ENCODE peak calls at places on chromosome 1, in six cellular contexts. N is OCI-LY7, G is GM23248, A is adipocyte, W is MM.1S, I is brain microvascular endothelial cell. T is an unnamed sample.
A peak's percentile ranks its signal among the peaks of the same experiment; 100 is the strongest.

GRCh38 chr1:96660503-96660902 is 61.1 kb upstream of the PTBP2 start:
- DNase-seq in N (no peak), G (peak; percentile 68), A (peak; percentile 77), W (no peak), I (peak; percentile 63), T (no peak)

GRCh38 chr1:56774067-56774609 is 45.1 kb downstream of the FYB2 start:
- DNase-seq in N (no peak), G (no peak), A (no peak), W (no peak), I (no peak), T (no peak)

GRCh38 chr1:73359001-73359400 is 839.0 kb downstream of the LRRIQ3 start:
- DNase-seq in N (no peak), G (no peak), A (no peak), W (no peak), I (no peak), T (no peak)

GRCh38 chr1:115811140-115811828 is 29.6 kb downstream of the NHLH2 start:
- DNase-seq in N (no peak), G (no peak), A (no peak), W (no peak), I (no peak), T (no peak)

GRCh38 chr1:67557731-67558448 is 127.1 kb upstream of the GADD45A start:
- DNase-seq in N (no peak), G (no peak), A (no peak), W (no peak), I (no peak), T (no peak)

GRCh38 chr1:39981957-39982356 is 27.0 kb downstream of the MFSD2A start:
- DNase-seq in N (no peak), G (peak; percentile 94), A (peak; percentile 68), W (no peak), I (peak; percentile 86), T (peak; percentile 87)

GRCh38 chr1:205472737-205473565 is 17.1 kb upstream of the BLACAT1 start:
- DNase-seq in N (no peak), G (no peak), A (no peak), W (no peak), I (no peak), T (no peak)

GRCh38 chr1:229900220-229900619 is 166.8 kb upstream of the GALNT2 start:
- DNase-seq in N (peak; percentile 9), G (no peak), A (no peak), W (no peak), I (no peak), T (no peak)

GRCh38 chr1:158035976-158036583 is 42.6 kb downstream of the KIRREL1 start:
- DNase-seq in N (peak; percentile 30), G (peak; percentile 73), A (peak; percentile 85), W (peak; percentile 48), I (peak; percentile 41), T (no peak)

GRCh38 chr1:1354271-1355247 is 3.8 kb downstream of the MXRA8 start:
- DNase-seq in N (no peak), G (no peak), A (no peak), W (no peak), I (no peak), T (no peak)

GRCh38 chr1:117368116-117369108 is 1.2 kb downstream of the MAN1A2 start:
- DNase-seq in N (peak; percentile 63), G (peak; percentile 67), A (peak; percentile 65), W (peak; percentile 58), I (no peak), T (peak; percentile 11)

GRCh38 chr1:41662061-41662655 is 177.7 kb upstream of the EDN2 start:
- DNase-seq in N (no peak), G (peak; percentile 90), A (peak; percentile 90), W (peak; percentile 37), I (peak; percentile 55), T (peak; percentile 63)

GRCh38 chr1:109523706-109524105 is 14.2 kb upstream of the AMIGO1 start:
- DNase-seq in N (no peak), G (no peak), A (no peak), W (no peak), I (no peak), T (no peak)

GRCh38 chr1:11746795-11747487 is 11.0 kb downstream of the AGTRAP start:
- DNase-seq in N (no peak), G (no peak), A (no peak), W (no peak), I (no peak), T (no peak)

DNA sequence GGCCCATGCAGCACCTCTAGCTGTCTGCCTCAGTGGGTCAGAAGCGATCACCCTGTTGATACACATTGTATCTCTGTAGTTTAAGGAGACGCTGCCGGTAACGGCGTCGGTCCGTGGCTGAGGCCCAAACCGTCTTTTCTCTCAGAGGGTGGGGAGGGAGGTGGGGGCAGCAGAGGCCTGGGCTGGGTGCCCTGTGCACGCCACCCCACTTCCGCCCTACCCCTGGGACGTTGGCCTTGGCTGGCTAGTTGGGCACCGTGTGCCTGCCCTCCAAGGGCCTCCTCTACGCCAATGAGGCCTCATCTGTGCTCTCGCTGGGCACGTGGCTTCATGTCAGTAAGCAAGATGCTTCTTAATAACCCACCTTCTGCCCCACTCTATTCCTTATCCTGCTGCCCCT is 9.4 kb downstream of the ZC3H12A start:
- DNase-seq in N (no peak), G (no peak), A (no peak), W (no peak), I (no peak), T (no peak)
- H3K36me3 ChIP-seq in N (peaks cover 67% of the 10 kb centered on the region), G (peaks cover 17% of the 10 kb centered on the region), A (peaks cover 55% of the 10 kb centered on the region), W (peaks cover 16% of the 10 kb centered on the region), I (peaks cover 57% of the 10 kb centered on the region), T (peaks cover 41% of the 10 kb centered on the region)

GRCh38 chr1:32863516-32864245 is 7.0 kb downstream of the FNDC5 start:
- DNase-seq in N (no peak), G (no peak), A (no peak), W (no peak), I (no peak), T (no peak)

GRCh38 chr1:32861904-32862698 is 8.6 kb downstream of the FNDC5 start:
- DNase-seq in N (no peak), G (peak; percentile 39), A (peak; percentile 31), W (no peak), I (no peak), T (peak; percentile 23)

GRCh38 chr1:32867151-32867550 is 3.6 kb downstream of the FNDC5 start:
- DNase-seq in N (no peak), G (no peak), A (no peak), W (no peak), I (no peak), T (no peak)

GRCh38 chr1:32865639-32866038 is 5.1 kb downstream of the FNDC5 start:
- DNase-seq in N (no peak), G (no peak), A (no peak), W (no peak), I (no peak), T (no peak)

DNA sequence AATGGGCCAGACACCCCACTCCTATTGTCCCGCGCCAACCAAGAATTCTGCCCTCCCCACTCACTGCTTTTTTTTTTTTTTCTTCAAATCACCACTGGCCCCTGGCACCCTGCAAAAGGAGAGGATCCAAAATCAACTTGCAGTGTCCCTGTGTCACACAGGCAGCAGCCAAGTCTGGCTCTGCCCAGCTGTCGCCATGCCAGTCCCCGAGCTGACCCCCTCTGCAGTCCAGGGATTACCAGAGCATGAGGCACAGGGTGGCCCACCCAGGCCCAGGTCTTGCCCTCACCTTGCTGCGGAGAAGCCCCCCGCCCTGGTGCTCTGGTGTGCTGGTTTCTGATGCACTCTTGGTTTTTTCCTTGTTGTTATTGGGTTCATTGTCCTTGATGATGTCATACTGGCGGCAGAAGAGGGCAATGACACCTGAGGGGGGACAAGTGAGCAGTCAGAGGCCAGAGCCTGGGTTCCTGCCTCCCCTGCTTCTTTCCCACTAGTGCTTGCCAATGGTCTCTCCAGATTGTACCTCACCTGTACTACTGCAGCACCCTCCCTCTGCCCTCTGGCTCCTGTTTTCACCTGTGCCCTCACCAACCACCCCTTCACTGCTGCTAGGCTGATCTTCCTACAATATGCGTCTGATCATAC is 6.2 kb downstream of the FNDC5 start:
- DNase-seq in N (no peak), G (no peak), A (no peak), W (no peak), I (no peak), T (no peak)
- H3K4me3 ChIP-seq in N (no peak overlapping the region), G (no peak overlapping the region), A (no peak overlapping the region), W (no peak overlapping the region), I (no peak overlapping the region), T (no peak overlapping the region)

DNA sequence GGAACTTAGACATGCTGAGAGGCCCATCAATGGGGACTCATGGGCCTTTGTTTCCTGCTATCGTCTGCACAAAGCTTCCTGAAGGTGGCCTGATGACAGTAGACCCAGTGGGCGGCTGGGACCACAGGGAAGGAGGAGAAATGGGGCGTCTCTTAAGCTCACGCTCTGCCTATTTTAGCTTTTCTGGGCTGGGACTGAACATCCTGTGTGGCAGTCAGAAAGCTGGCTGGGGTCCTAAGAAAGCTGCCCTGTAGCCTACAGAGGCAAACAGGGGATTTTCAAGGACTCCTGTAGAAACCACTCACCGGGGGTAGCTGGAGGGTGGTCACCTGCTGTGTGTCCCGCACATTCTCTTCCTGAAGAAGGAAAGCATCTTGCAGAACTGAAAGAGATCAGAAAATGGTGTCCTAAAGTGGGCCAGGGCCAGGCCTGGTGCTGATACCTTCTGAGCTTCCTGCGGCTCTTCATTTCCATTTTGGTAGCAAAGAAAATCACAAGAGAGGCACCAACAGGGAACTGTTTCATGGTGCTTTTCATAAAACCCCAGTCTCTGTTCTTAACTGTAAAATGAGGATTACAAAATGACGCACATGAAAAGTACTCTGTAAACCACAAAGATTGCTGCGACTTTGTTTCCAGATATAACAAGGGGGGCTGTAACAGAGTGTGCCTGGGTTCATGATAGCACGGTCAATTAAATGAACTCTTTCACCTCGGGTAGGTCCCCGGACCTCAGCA is 8.6 kb downstream of the ZNF496 start:
- DNase-seq in N (no peak), G (no peak), A (no peak), W (no peak), I (no peak), T (no peak)
- H3K36me3 ChIP-seq in N (peaks cover 82% of the 10 kb centered on the region), G (peaks cover 41% of the 10 kb centered on the region), A (peaks cover 34% of the 10 kb centered on the region), W (no peaks in the 10 kb centered on the region), I (peaks cover 49% of the 10 kb centered on the region), T (peaks cover 87% of the 10 kb centered on the region)

DNA sequence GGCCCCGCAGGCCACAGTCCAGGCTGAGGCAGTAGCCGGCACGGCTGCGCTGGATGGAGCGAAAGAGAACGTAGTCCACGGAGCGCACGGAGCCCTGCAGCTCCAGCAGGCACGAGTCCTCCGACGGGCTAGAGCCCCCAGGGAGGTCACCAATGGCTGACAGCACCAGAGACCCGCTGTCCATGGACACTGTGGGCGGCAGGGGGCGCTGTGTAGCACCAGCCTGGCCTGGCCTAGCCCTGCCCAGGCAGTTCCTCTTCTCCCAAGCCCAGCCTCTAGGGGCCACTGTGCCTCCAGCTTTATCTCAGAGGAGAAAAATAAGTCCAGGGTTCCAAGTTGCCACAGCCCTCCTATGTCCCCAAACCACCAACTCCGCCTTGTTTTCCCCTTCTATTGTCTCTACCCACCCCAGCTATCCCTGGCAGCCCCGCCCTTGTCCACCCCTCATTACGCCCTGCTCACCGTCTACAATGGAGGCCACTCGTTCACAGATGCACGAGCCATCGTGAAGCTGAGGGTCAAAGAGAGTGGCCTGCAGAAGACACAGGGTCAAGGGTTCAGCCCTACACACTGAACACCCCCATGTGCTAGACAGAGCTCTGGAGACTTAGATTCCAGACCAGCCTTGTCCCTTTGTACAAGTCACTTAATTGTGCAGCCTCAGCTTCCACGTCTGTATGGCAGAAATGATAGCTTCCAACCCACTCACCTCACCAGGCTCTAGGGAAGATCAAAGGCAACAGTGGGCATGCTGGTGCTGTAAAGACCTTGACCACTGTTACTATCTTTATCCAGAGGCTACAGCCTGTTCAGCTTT is 4.4 kb downstream of the ENTREP3 start:
- DNase-seq in N (peak; percentile 95), G (peak; percentile 95), A (peak; percentile 98), W (peak; percentile 96), I (peak; percentile 84), T (peak; percentile 89)
- H3K4me3 ChIP-seq in N (peak overlapping the region; percentile 65), G (no peak overlapping the region), A (peak overlapping the region; percentile 18), W (peak overlapping the region; percentile 62), I (peak overlapping the region; percentile 47), T (no peak overlapping the region)